ENCODE peak calls at places on chromosomes 2 and 18, in ten cellular contexts. J is activated T-helper 1 cell treated with Interleukin-2 at 50 U/mL for 16 hours, Y is Kasumi-1, H is IMR-90, O is AG10803, I is T-cell, E is suprapubic skin, T is GM13976, X is fibroblast of lung, Z is Panc1. F is an unnamed sample.

GRCh38 chr2:61185329-61185728 is 23.3 kb downstream of the C2orf74 start:
- DNase-seq in O (no peak), H (no peak), Z (no peak), T (no peak), I (no peak), Y (no peak), E (no peak), J (no peak), X (no peak), F (no peak)

GRCh38 chr2:161238264-161238558 is 70.0 kb upstream of the PSMD14 start:
- DNase-seq in I (no peak), Y (no peak), T (no peak), E (no peak), Z (no peak), J (no peak), H (no peak), X (no peak), O (no peak), F (no peak)

GRCh38 chr18:12921178-12921577 is 26.6 kb upstream of the SEH1L start:
- DNase-seq in Y (no peak), J (no peak), E (no peak), Z (no peak), H (no peak), I (peak), T (peak), O (no peak), X (no peak), F (no peak)

GRCh38 chr2:136117391-136117841 is 533 bp downstream of the CXCR4 start:
- DNase-seq in Z (no peak), X (peak), J (peak), E (no peak), Y (peak), T (peak), I (peak), O (peak), H (peak), F (peak)

GRCh38 chr2:230795856-230796255 is 68.9 kb upstream of the ITM2C start:
- DNase-seq in J (no peak), T (no peak), E (no peak), I (no peak), H (no peak), X (no peak), O (peak), Y (no peak), Z (no peak), F (no peak)

GRCh38 chr18:32730620-32731021 is 42.2 kb downstream of the KLHL14 start:
- DNase-seq in T (peak), Y (no peak), E (no peak), O (peak), J (no peak), X (peak), H (no peak), Z (peak), I (no peak), F (peak)

GRCh38 chr2:215435261-215435808 is 533 bp downstream of the FN1 start:
- DNase-seq in J (no peak), H (no peak), O (no peak), I (no peak), T (no peak), Y (no peak), Z (no peak), X (no peak), E (peak), F (peak)

GRCh38 chr2:237932731-237933131 is 34.1 kb upstream of the UBE2F start:
- DNase-seq in Z (no peak), T (peak), I (no peak), Y (no peak), E (no peak), H (peak), X (peak), J (no peak), O (peak), F (no peak)

GRCh38 chr2:101717041-101717817 is 19.7 kb downstream of the MAP4K4 start:
- DNase-seq in H (no peak), T (no peak), J (no peak), Y (no peak), O (no peak), X (no peak), E (no peak), I (peak), Z (no peak), F (peak)

GRCh38 chr2:234328444-234328990 is 168.4 kb downstream of the ARL4C start:
- DNase-seq in I (no peak), Z (no peak), O (no peak), T (no peak), J (no peak), X (no peak), Y (no peak), E (no peak), H (no peak), F (no peak)

GRCh38 chr18:12819822-12820221 is 64.2 kb downstream of the PTPN2 start:
- DNase-seq in Y (no peak), Z (no peak), I (no peak), J (no peak), X (no peak), T (no peak), O (no peak), H (no peak), E (no peak), F (no peak)

GRCh38 chr2:118249970-118250369 is 161.7 kb downstream of the INSIG2 start:
- DNase-seq in H (peak), O (peak), I (no peak), X (peak), T (no peak), E (no peak), J (no peak), Z (no peak), Y (peak), F (no peak)

GRCh38 chr2:232838406-232838874 is 31.6 kb upstream of the SNORC start:
- DNase-seq in Z (no peak), I (peak), Y (peak), H (peak), E (no peak), J (peak), X (peak), T (peak), O (no peak), F (peak)

F was measured in KBM-7.